ENCODE peak calls at places on chromosomes 12 and 14, in eight cellular contexts. N is A549, T is keratinocyte, Y is IMR-90, M is H1, R is neural progenitor cell, K is GM23338, Q is endothelial cell of umbilical vein. W is an unnamed sample. For H3K4me1, the result is how much of the 10 kb centered on the place peaks cover.

GRCh38 chr12:76782440-76782996 is 18.6 kb downstream of the ZDHHC17 start:
- DNase-seq in N (no peak), T (no peak), Y (no peak), M (no peak), R (no peak), K (no peak), Q (peak), W (no peak)

GRCh38 chr14:104526723-104527645 is 52.6 kb upstream of the C14orf180 start:
- DNase-seq in N (no peak), T (no peak), Y (no peak), M (no peak), R (no peak), K (no peak), Q (no peak), W (no peak)

GRCh38 chr14:39276579-39277114 is 42.9 kb downstream of the MIA2 start:
- DNase-seq in N (no peak), T (no peak), Y (no peak), M (no peak), R (no peak), K (no peak), Q (no peak), W (no peak)

GRCh38 chr12:30866256-30866655 is 60.3 kb upstream of the TSPAN11 start:
- DNase-seq in N (no peak), T (no peak), Y (no peak), M (no peak), R (no peak), K (no peak), Q (no peak), W (no peak)

GRCh38 chr12:132513458-132514135 is 23.6 kb downstream of the FBRSL1 start:
- DNase-seq in N (no peak), T (no peak), Y (no peak), M (no peak), R (no peak), K (no peak), Q (no peak), W (no peak)

GRCh38 chr14:73787760-73788508 is 63.7 kb upstream of the PTGR2 start:
- DNase-seq in N (no peak), T (no peak), Y (peak), M (no peak), R (peak), K (no peak), Q (peak), W (peak)

GRCh38 chr14:37420622-37421021 is 174.4 kb downstream of the FOXA1 start:
- DNase-seq in N (no peak), T (no peak), Y (no peak), M (no peak), R (no peak), K (no peak), Q (no peak), W (no peak)

GRCh38 chr12:26630546-26631027 is 202.4 kb downstream of the ITPR2 start:
- DNase-seq in N (no peak), T (no peak), Y (peak), M (no peak), R (no peak), K (no peak), Q (peak), W (peak)

GRCh38 chr12:19129486-19130223 is at the start of gene PLEKHA5:
- DNase-seq in N (peak), T (no peak), Y (peak), M (no peak), R (peak), K (peak), Q (peak), W (peak)

GRCh38 chr14:24141030-24141880 is at the start of gene EMC9:
- DNase-seq in N (peak), T (peak), Y (peak), M (peak), R (peak), K (peak), Q (peak), W (peak)
- TF ChIP-seq CTCF in N (no peak), T (peak), Y (peak), M (peak), R (peak), K (peak), Q (peak), W (peak)

DNA sequence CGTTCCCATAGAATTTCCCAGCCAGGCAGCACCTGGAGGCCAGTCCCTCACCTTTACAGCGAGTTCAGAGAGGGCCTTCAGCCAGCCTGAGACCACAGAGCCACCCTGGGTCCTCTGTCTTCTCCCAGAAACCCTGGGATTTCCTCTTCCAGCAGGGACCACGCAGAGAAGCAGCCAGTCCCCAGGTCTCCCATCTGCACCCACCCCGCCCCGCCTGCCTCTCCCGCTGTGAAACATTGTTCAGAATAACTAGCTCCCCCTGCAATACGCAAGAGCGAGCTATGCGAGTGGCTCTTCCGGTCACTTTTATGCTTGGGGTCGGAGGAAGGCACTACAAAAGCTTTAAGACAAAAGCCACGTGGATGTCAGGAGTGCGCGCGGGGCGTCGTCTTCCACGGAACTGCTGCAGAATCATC is 77.8 kb downstream of the SERPINA3 start:
- DNase-seq in N (no peak), T (no peak), Y (no peak), M (no peak), R (peak), K (no peak), Q (no peak), W (no peak)
- H3K4me2 ChIP-seq in N (peak), T (peak), Y (no peak), M (peak), R (peak), K (peak), Q (no peak), W (peak)

GRCh38 chr12:117404203-117404853 is 42.9 kb upstream of the NOS1 start:
- DNase-seq in N (no peak), T (no peak), Y (no peak), M (no peak), R (no peak), K (no peak), Q (no peak), W (no peak)
- H3K4me1 ChIP-seq in N (under half), T (under half), Y (under half), M (under half), R (under half), K (under half), Q (under half), W (under half)

GRCh38 chr12:47348206-47348605 is 268.4 kb upstream of the AMIGO2 start:
- DNase-seq in N (no peak), T (no peak), Y (no peak), M (no peak), R (no peak), K (no peak), Q (no peak), W (no peak)

GRCh38 chr12:47353508-47353907 is 273.7 kb upstream of the AMIGO2 start:
- DNase-seq in N (no peak), T (no peak), Y (no peak), M (no peak), R (no peak), K (no peak), Q (no peak), W (no peak)

GRCh38 chr12:47346251-47347019 is 266.7 kb upstream of the AMIGO2 start:
- DNase-seq in N (no peak), T (no peak), Y (no peak), M (no peak), R (no peak), K (peak), Q (no peak), W (peak)

GRCh38 chr12:47349770-47350408 is 270.1 kb upstream of the AMIGO2 start:
- DNase-seq in N (no peak), T (no peak), Y (peak), M (no peak), R (no peak), K (no peak), Q (peak), W (peak)

DNA sequence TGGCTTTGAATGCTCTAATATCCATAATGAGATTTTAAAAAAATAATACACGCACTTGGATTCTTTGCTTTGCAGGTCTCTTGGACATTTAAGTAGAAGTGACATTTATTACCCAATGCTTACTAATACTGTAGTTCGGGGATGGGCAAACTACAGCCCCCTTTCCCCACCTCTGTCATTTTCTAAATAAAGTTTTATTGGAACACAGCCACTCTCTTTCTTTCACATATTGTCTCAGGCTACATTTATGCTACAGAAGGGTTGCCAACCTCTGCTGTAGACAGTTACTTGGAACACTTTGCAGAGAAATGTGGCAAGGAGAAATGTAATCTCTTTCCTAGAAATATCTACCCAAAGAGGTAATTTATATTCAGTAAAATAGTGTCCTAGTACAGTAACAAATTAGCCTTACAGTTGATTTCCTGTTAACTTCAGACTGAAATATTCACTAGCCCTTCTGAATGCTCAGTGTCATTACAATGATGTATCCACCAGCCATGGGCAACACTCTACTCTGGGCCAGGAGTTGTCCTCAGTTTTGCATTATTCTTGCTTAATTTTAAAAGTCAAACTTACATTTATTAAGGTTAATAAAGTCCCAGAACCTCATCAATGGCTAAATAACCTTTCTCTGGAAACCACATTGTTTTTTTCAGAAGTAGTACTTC is 269.5 kb upstream of the AMIGO2 start:
- DNase-seq in N (no peak), T (no peak), Y (no peak), M (no peak), R (no peak), K (no peak), Q (no peak), W (peak)
- TF ChIP-seq CTCF in N (no peak), T (no peak), Y (no peak), M (no peak), R (no peak), K (no peak), Q (no peak), W (no peak)

DNA sequence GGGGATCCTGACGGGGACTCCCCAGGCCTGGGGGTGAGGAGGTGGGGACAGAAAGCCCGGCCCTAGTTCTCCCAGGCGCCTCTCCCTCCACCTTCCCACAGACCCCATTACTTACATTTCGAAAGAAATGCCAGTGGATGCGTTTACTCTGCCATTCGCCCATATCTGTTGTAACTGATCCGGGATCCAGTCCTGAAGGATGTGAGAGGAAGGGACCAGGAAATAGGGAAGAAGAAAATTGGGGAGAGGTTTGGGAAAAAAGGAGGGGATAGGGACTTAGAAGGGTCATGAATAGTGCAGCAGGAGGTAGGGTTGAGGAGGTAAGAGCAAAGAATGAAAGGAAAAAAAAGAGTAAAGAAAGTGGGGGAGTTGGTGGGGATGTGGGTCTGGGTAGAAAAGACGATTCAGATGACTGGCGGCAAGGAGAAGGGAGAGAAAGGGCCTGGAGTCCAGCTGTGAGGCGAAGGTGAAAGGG is 1.1 kb downstream of the HOXC12 start:
- DNase-seq in N (no peak), T (no peak), Y (no peak), M (no peak), R (no peak), K (no peak), Q (no peak), W (no peak)
- H3K4me2 ChIP-seq in N (no peak), T (peak), Y (no peak), M (peak), R (no peak), K (peak), Q (no peak), W (no peak)

GRCh38 chr14:95095991-95096390 is 61.3 kb downstream of the DICER1 start:
- DNase-seq in N (no peak), T (no peak), Y (no peak), M (no peak), R (peak), K (peak), Q (no peak), W (no peak)

GRCh38 chr14:95097385-95097784 is 59.9 kb downstream of the DICER1 start:
- DNase-seq in N (no peak), T (no peak), Y (peak), M (no peak), R (no peak), K (no peak), Q (no peak), W (peak)

GRCh38 chr14:95096476-95096875 is 60.9 kb downstream of the DICER1 start:
- DNase-seq in N (no peak), T (no peak), Y (no peak), M (no peak), R (peak), K (no peak), Q (no peak), W (no peak)

GRCh38 chr14:95101736-95102677 is 55.3 kb downstream of the DICER1 start:
- DNase-seq in N (no peak), T (no peak), Y (no peak), M (no peak), R (no peak), K (no peak), Q (no peak), W (no peak)

DNA sequence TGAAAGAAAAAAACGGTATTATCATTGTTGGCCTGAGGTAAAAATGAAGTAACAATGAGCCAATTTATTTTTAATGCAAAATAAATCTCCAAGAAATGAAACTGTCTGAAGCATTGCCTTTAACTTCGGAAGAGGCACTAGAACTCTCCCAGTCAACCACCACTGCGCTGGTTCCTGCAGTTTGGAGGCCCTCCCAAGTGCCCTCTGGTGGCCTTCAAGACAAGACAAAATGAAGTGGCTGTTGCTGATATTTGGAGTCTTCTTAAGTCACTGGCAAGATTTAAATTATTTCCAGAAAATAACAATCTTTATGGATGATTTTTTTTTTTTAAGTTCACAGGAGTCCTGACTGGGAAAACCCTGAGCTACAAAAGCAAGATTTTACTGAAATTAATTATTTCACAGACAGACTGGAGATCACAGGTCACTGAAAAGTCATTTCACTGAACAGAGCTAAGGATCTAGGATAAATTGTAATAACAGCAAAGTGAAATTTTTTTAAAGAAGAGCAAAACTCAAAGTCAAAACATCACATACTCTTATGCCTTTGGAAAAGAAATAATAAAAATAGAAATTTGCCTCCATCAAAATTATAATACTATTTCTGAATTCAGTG is 58.2 kb downstream of the DICER1 start:
- DNase-seq in N (peak), T (peak), Y (peak), M (peak), R (peak), K (peak), Q (peak), W (peak)
- H3K4me1 ChIP-seq in N (under half), T (under half), Y (under half), M (under half), R (under half), K (under half), Q (under half), W (under half)

DNA sequence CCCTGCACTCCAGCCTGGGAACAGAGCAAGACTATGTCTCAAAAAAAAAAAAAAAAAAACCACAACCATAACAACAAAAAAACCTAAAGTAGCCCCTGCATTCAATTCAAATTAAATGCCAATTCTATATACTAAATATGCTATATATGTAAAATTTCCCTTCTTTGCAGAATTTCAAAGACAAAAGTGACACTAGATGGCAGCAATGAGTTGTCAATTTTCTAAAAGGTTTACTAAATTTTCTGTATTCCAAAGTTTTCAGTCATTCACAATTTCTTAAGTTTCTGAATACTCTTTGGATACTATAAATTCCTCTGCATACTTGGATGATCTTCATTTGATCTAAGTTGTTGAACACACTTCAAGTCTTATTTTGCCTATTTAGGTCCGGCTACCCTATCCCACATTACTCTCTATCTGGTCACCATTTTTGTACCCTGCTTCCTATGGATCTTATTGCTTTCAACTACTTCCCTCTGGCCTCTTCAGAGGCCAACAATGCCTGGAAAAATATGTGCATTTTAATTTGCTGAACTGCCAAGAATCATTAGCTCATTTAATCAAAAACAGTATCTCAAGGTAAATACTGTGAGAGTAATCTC is 27.9 kb downstream of the HNRNPC start:
- DNase-seq in N (no peak), T (no peak), Y (peak), M (no peak), R (no peak), K (peak), Q (peak), W (no peak)
- TF ChIP-seq CTCF in N (peak), T (no peak), Y (peak), M (no peak), R (peak), K (no peak), Q (no peak), W (peak)

DNA sequence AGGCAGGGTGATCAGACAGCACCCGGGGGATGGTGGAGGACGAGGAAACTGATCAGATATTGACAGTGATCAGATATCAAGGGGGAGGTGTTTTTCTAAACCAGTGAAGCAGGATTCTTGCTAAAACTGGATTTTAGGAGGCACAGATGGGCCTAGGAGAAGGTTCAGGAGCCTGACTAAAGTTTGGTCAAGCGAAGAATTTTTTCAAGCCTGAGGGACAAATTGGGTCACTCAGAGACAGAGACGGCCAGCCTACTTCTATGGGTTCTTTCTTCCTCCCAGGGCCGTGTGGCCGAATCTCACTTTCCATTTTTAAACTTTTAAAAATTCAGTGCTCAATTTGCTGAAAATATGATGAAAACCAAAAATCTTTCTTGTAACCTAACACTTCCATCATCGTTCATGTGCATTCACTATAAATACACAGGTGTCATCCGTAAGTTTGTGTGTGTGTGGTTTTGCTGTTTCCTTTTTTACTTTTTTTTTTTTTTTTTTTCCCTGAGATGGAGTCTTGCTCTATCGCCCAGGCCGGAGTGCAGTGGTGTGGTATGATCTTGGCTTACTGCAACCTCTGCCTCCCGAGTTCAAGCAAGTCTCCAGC is 68.5 kb downstream of the RIN3 start:
- DNase-seq in N (no peak), T (no peak), Y (no peak), M (no peak), R (no peak), K (no peak), Q (no peak), W (no peak)
- H3K4me2 ChIP-seq in N (no peak), T (no peak), Y (no peak), M (no peak), R (no peak), K (no peak), Q (no peak), W (no peak)

W was measured in astrocyte.